ENCODE peak calls at places on chromosomes 5 and 9, in six cellular contexts. One of them, this sample, is unnamed.
A peak's percentile ranks its signal among the peaks of the same experiment; 100 is the strongest.

GRCh38 chr5:76175051-76175666 is 92.0 kb downstream of the SV2C start:
- DNase-seq in sigmoid colon: no peak
- DNase-seq in fibroblast of lung: peak; percentile 45
- DNase-seq in HL-60: peak; percentile 4
- DNase-seq in upper lobe of right lung: no peak
- DNase-seq in natural killer cell: peak; percentile 34
- DNase-seq in this sample: peak; percentile 15

GRCh38 chr9:131627326-131627845 is 82.1 kb downstream of the PRRT1B start:
- DNase-seq in sigmoid colon: no peak
- DNase-seq in fibroblast of lung: peak; percentile 56
- DNase-seq in HL-60: no peak
- DNase-seq in upper lobe of right lung: peak; percentile 53
- DNase-seq in natural killer cell: no peak
- DNase-seq in this sample: no peak

GRCh38 chr9:137217276-137218211 is 4.5 kb downstream of the RNF208 start:
- DNase-seq in sigmoid colon: no peak
- DNase-seq in fibroblast of lung: no peak
- DNase-seq in HL-60: no peak
- DNase-seq in upper lobe of right lung: peak; percentile 89
- DNase-seq in natural killer cell: no peak
- DNase-seq in this sample: no peak

GRCh38 chr5:67404261-67405100 is 207.9 kb upstream of the CD180 start:
- DNase-seq in sigmoid colon: no peak
- DNase-seq in fibroblast of lung: peak; percentile 72
- DNase-seq in HL-60: no peak
- DNase-seq in upper lobe of right lung: no peak
- DNase-seq in natural killer cell: no peak
- DNase-seq in this sample: no peak

GRCh38 chr5:60668715-60669304 is 31.2 kb downstream of the DEPDC1B start:
- DNase-seq in sigmoid colon: no peak
- DNase-seq in fibroblast of lung: peak; percentile 70
- DNase-seq in HL-60: no peak
- DNase-seq in upper lobe of right lung: no peak
- DNase-seq in natural killer cell: no peak
- DNase-seq in this sample: no peak

GRCh38 chr9:17882801-17883200 is 303.9 kb downstream of the SH3GL2 start:
- DNase-seq in sigmoid colon: no peak
- DNase-seq in fibroblast of lung: no peak
- DNase-seq in HL-60: no peak
- DNase-seq in upper lobe of right lung: no peak
- DNase-seq in natural killer cell: no peak
- DNase-seq in this sample: no peak

GRCh38 chr5:7828269-7828668 is 22.7 kb downstream of the CFAP90 start:
- DNase-seq in sigmoid colon: no peak
- DNase-seq in fibroblast of lung: no peak
- DNase-seq in HL-60: no peak
- DNase-seq in upper lobe of right lung: peak; percentile 72
- DNase-seq in natural killer cell: no peak
- DNase-seq in this sample: no peak

GRCh38 chr5:150138551-150139265 is 16.9 kb downstream of the PDGFRB start:
- DNase-seq in sigmoid colon: no peak
- DNase-seq in fibroblast of lung: peak; percentile 94
- DNase-seq in HL-60: no peak
- DNase-seq in upper lobe of right lung: no peak
- DNase-seq in natural killer cell: no peak
- DNase-seq in this sample: peak; percentile 46

DNA sequence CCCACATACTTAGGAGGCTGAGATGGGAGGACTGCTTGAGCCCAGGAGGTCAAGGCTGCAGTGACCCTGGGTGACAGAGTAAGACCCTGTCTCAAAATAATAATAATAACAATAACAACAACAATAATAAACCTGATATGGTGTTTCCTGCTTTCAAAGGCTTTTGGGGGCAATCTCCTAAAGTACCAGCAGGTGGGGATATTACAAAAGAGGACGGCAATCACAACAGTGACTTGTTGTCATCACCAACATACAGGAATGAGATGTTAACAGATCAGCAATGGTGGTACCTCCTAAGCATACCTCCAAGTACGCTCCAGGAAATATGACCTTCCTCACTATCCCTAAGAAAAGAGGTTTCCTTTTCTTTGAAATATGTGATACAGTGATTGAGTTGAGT is 91.1 kb upstream of the RNF180 start:
- DNase-seq in sigmoid colon: no peak
- DNase-seq in fibroblast of lung: peak; percentile 34
- DNase-seq in HL-60: no peak
- DNase-seq in upper lobe of right lung: no peak
- DNase-seq in natural killer cell: no peak
- DNase-seq in this sample: no peak
- TF ChIP-seq CTCF in sigmoid colon: peak; percentile 27
- TF ChIP-seq CTCF in fibroblast of lung: peak; percentile 71
- TF ChIP-seq CTCF in HL-60: no peak
- TF ChIP-seq CTCF in upper lobe of right lung: peak; percentile 51
- TF ChIP-seq CTCF in natural killer cell: no peak
- TF ChIP-seq CTCF in this sample: peak; percentile 72

GRCh38 chr9:21902112-21902511 is 92.1 kb downstream of the CDKN2A start:
- DNase-seq in sigmoid colon: no peak
- DNase-seq in fibroblast of lung: no peak
- DNase-seq in HL-60: peak; percentile 16
- DNase-seq in upper lobe of right lung: no peak
- DNase-seq in natural killer cell: no peak
- DNase-seq in this sample: no peak
- TF ChIP-seq CTCF in sigmoid colon: no peak
- TF ChIP-seq CTCF in fibroblast of lung: no peak
- TF ChIP-seq CTCF in HL-60: no peak
- TF ChIP-seq CTCF in upper lobe of right lung: no peak
- TF ChIP-seq CTCF in natural killer cell: no peak
- TF ChIP-seq CTCF in this sample: no peak

GRCh38 chr5:116497648-116498047 is 77.0 kb downstream of the SEMA6A start:
- DNase-seq in sigmoid colon: no peak
- DNase-seq in fibroblast of lung: no peak
- DNase-seq in HL-60: no peak
- DNase-seq in upper lobe of right lung: no peak
- DNase-seq in natural killer cell: no peak
- DNase-seq in this sample: no peak
- TF ChIP-seq CTCF in sigmoid colon: no peak
- TF ChIP-seq CTCF in fibroblast of lung: no peak
- TF ChIP-seq CTCF in HL-60: no peak
- TF ChIP-seq CTCF in upper lobe of right lung: no peak
- TF ChIP-seq CTCF in natural killer cell: no peak
- TF ChIP-seq CTCF in this sample: no peak

GRCh38 chr9:83981126-83981871 is 694 bp downstream of the RMI1 start:
- DNase-seq in sigmoid colon: peak; percentile 80
- DNase-seq in fibroblast of lung: peak; percentile 51
- DNase-seq in HL-60: no peak
- DNase-seq in upper lobe of right lung: no peak
- DNase-seq in natural killer cell: no peak
- DNase-seq in this sample: no peak

GRCh38 chr9:83977196-83977595 is 2.8 kb downstream of the HNRNPK start:
- DNase-seq in sigmoid colon: no peak
- DNase-seq in fibroblast of lung: no peak
- DNase-seq in HL-60: no peak
- DNase-seq in upper lobe of right lung: no peak
- DNase-seq in natural killer cell: no peak
- DNase-seq in this sample: no peak

GRCh38 chr9:83979812-83980394 is at the start of gene HNRNPK:
- DNase-seq in sigmoid colon: peak; percentile 100
- DNase-seq in fibroblast of lung: peak; percentile 99
- DNase-seq in HL-60: peak; percentile 96
- DNase-seq in upper lobe of right lung: peak; percentile 100
- DNase-seq in natural killer cell: peak; percentile 100
- DNase-seq in this sample: peak; percentile 99

GRCh38 chr9:83978992-83979811 is 813 bp downstream of the HNRNPK start:
- DNase-seq in sigmoid colon: peak; percentile 92
- DNase-seq in fibroblast of lung: peak; percentile 85
- DNase-seq in HL-60: no peak
- DNase-seq in upper lobe of right lung: peak; percentile 93
- DNase-seq in natural killer cell: peak; percentile 81
- DNase-seq in this sample: peak; percentile 58

GRCh38 chr9:83980395-83981125 is at the start of gene RMI1:
- DNase-seq in sigmoid colon: peak; percentile 100
- DNase-seq in fibroblast of lung: peak; percentile 99
- DNase-seq in HL-60: peak; percentile 97
- DNase-seq in upper lobe of right lung: peak; percentile 100
- DNase-seq in natural killer cell: peak; percentile 97
- DNase-seq in this sample: peak; percentile 99
- TF ChIP-seq CTCF in sigmoid colon: no peak
- TF ChIP-seq CTCF in fibroblast of lung: no peak
- TF ChIP-seq CTCF in HL-60: no peak
- TF ChIP-seq CTCF in upper lobe of right lung: no peak
- TF ChIP-seq CTCF in natural killer cell: no peak
- TF ChIP-seq CTCF in this sample: no peak

GRCh38 chr5:133781446-133781845 is 169.1 kb upstream of the FSTL4 start:
- DNase-seq in sigmoid colon: no peak
- DNase-seq in fibroblast of lung: no peak
- DNase-seq in HL-60: no peak
- DNase-seq in upper lobe of right lung: no peak
- DNase-seq in natural killer cell: no peak
- DNase-seq in this sample: no peak

GRCh38 chr5:133778636-133779035 is 166.3 kb upstream of the FSTL4 start:
- DNase-seq in sigmoid colon: no peak
- DNase-seq in fibroblast of lung: no peak
- DNase-seq in HL-60: no peak
- DNase-seq in upper lobe of right lung: no peak
- DNase-seq in natural killer cell: no peak
- DNase-seq in this sample: no peak

GRCh38 chr5:133777951-133778350 is 165.6 kb upstream of the FSTL4 start:
- DNase-seq in sigmoid colon: no peak
- DNase-seq in fibroblast of lung: no peak
- DNase-seq in HL-60: no peak
- DNase-seq in upper lobe of right lung: no peak
- DNase-seq in natural killer cell: no peak
- DNase-seq in this sample: no peak

GRCh38 chr5:133780619-133781280 is 168.4 kb upstream of the FSTL4 start:
- DNase-seq in sigmoid colon: no peak
- DNase-seq in fibroblast of lung: no peak
- DNase-seq in HL-60: no peak
- DNase-seq in upper lobe of right lung: no peak
- DNase-seq in natural killer cell: no peak
- DNase-seq in this sample: no peak

GRCh38 chr5:133779828-133780475 is 167.6 kb upstream of the FSTL4 start:
- DNase-seq in sigmoid colon: no peak
- DNase-seq in fibroblast of lung: no peak
- DNase-seq in HL-60: no peak
- DNase-seq in upper lobe of right lung: no peak
- DNase-seq in natural killer cell: no peak
- DNase-seq in this sample: no peak
- TF ChIP-seq CTCF in sigmoid colon: no peak
- TF ChIP-seq CTCF in fibroblast of lung: no peak
- TF ChIP-seq CTCF in HL-60: no peak
- TF ChIP-seq CTCF in upper lobe of right lung: no peak
- TF ChIP-seq CTCF in natural killer cell: no peak
- TF ChIP-seq CTCF in this sample: peak; percentile 17

GRCh38 chr9:94993141-94993820 is 266.8 kb downstream of the AOPEP start:
- DNase-seq in sigmoid colon: no peak
- DNase-seq in fibroblast of lung: no peak
- DNase-seq in HL-60: no peak
- DNase-seq in upper lobe of right lung: no peak
- DNase-seq in natural killer cell: no peak
- DNase-seq in this sample: no peak
- TF ChIP-seq CTCF in sigmoid colon: no peak
- TF ChIP-seq CTCF in fibroblast of lung: no peak
- TF ChIP-seq CTCF in HL-60: no peak
- TF ChIP-seq CTCF in upper lobe of right lung: no peak
- TF ChIP-seq CTCF in natural killer cell: no peak
- TF ChIP-seq CTCF in this sample: no peak

GRCh38 chr9:102206432-102206831 is 468.0 kb upstream of the GRIN3A start:
- DNase-seq in sigmoid colon: no peak
- DNase-seq in fibroblast of lung: no peak
- DNase-seq in HL-60: no peak
- DNase-seq in upper lobe of right lung: no peak
- DNase-seq in natural killer cell: no peak
- DNase-seq in this sample: no peak
- TF ChIP-seq CTCF in sigmoid colon: no peak
- TF ChIP-seq CTCF in fibroblast of lung: no peak
- TF ChIP-seq CTCF in HL-60: no peak
- TF ChIP-seq CTCF in upper lobe of right lung: no peak
- TF ChIP-seq CTCF in natural killer cell: no peak
- TF ChIP-seq CTCF in this sample: no peak